ENCODE peak calls at places on chromosome 21, in four cellular contexts. Y, J, V and L are unnamed samples.

GRCh38 chr21:34534522-34534921 is 22.5 kb upstream of the KCNE1 start:
- DNase-seq in J (no peak), V (no peak), Y (no peak), L (no peak)

GRCh38 chr21:35457097-35457496 is 408.0 kb upstream of the RUNX1 start:
- DNase-seq in Y (no peak), J (no peak), V (no peak), L (no peak)

GRCh38 chr21:44448651-44449131 is 6.6 kb upstream of the LRRC3 start:
- DNase-seq in Y (no peak), J (no peak), V (no peak), L (no peak)

GRCh38 chr21:16797530-16797929 is 715.3 kb upstream of the CXADR start:
- DNase-seq in Y (no peak), V (no peak), J (no peak), L (no peak)

GRCh38 chr21:46116846-46117585 is 19.1 kb downstream of the COL6A2 start:
- DNase-seq in J (no peak), Y (no peak), V (no peak), L (peak)

GRCh38 chr21:27221084-27221483 is 254.2 kb upstream of the ADAMTS5 start:
- DNase-seq in Y (no peak), J (no peak), V (no peak), L (no peak)

GRCh38 chr21:46151989-46152938 is 3.1 kb downstream of the FTCD start:
- DNase-seq in J (no peak), Y (no peak), V (no peak), L (peak)

GRCh38 chr21:45828580-45829565 is 152.7 kb upstream of the COL6A1 start:
- DNase-seq in V (no peak), J (no peak), Y (no peak), L (no peak)

GRCh38 chr21:25467891-25468290 is 139.4 kb downstream of the MRPL39 start:
- DNase-seq in Y (no peak), V (no peak), J (no peak), L (no peak)

GRCh38 chr21:44051462-44051941 is 39.4 kb downstream of the TRAPPC10 start:
- DNase-seq in Y (no peak), V (no peak), J (no peak), L (peak)

GRCh38 chr21:39373634-39374033 is 24.7 kb upstream of the HMGN1 start:
- DNase-seq in V (peak), Y (no peak), J (no peak), L (no peak)

GRCh38 chr21:39020751-39021474 is 162.3 kb downstream of the PSMG1 start:
- DNase-seq in J (no peak), V (peak), Y (no peak), L (no peak)

GRCh38 chr21:31945576-31945975 is 72.8 kb downstream of the HUNK start:
- DNase-seq in J (no peak), V (no peak), Y (no peak), L (no peak)

GRCh38 chr21:16302851-16303282 is 573.1 kb downstream of the USP25 start:
- DNase-seq in V (no peak), Y (no peak), J (no peak), L (no peak)

GRCh38 chr21:18041012-18041411 is 203.6 kb upstream of the CHODL start:
- DNase-seq in J (no peak), Y (no peak), V (peak), L (no peak)

GRCh38 chr21:41975391-41976272 is 21.8 kb upstream of the C2CD2 start:
- DNase-seq in J (no peak), Y (no peak), V (no peak), L (no peak)

GRCh38 chr21:42222386-42222785 is 3.4 kb downstream of the ABCG1 start:
- DNase-seq in J (no peak), V (no peak), Y (no peak), L (no peak)

GRCh38 chr21:44259082-44259705 is 2.5 kb downstream of the DNMT3L start:
- DNase-seq in Y (no peak), V (no peak), J (no peak), L (no peak)

GRCh38 chr21:21387891-21388290 is 389.7 kb downstream of the NCAM2 start:
- DNase-seq in Y (no peak), J (no peak), V (no peak), L (no peak)

GRCh38 chr21:14734191-14734590 is 188.1 kb upstream of the SAMSN1 start:
- DNase-seq in J (no peak), V (no peak), Y (no peak), L (no peak)

GRCh38 chr21:39014751-39015150 is 168.5 kb downstream of the PSMG1 start:
- DNase-seq in J (no peak), Y (no peak), V (peak), L (no peak)

GRCh38 chr21:45379171-45379900 is 25.6 kb upstream of the COL18A1 start:
- DNase-seq in V (no peak), Y (no peak), J (no peak), L (peak)